ENCODE peak calls at places on chromosomes 11 and 22, in ten cellular contexts. Q, R, V, I, J, Y, F, L, N and G are unnamed samples.

GRCh38 chr11:12167098-12167999 is 57.0 kb downstream of the MICAL2 start:
- DNase-seq in J (peak; percentile 69), L (peak; percentile 96), Y (no peak), Q (peak; percentile 78), F (no peak), I (no peak), N (no peak), V (no peak), R (no peak), G (no peak)

GRCh38 chr11:59263225-59263894 is 50.6 kb upstream of the MPEG1 start:
- DNase-seq in V (no peak), R (no peak), L (no peak), F (peak; percentile 77), Q (no peak), J (no peak), N (peak; percentile 84), I (peak; percentile 26), Y (no peak), G (peak; percentile 68)

GRCh38 chr11:76282786-76283185 is 76.5 kb upstream of the WNT11 start:
- DNase-seq in R (no peak), Y (no peak), N (no peak), V (no peak), Q (no peak), F (no peak), I (no peak), J (no peak), L (no peak), G (no peak)

GRCh38 chr11:29280452-29280851 is 736.4 kb downstream of the KCNA4 start:
- DNase-seq in Q (no peak), L (peak; percentile 63), J (no peak), R (no peak), Y (no peak), V (no peak), N (no peak), F (no peak), I (no peak), G (no peak)

GRCh38 chr11:129248618-129249017 is 56.5 kb upstream of the ARHGAP32 start:
- DNase-seq in Q (no peak), L (peak; percentile 82), N (no peak), F (no peak), I (no peak), V (no peak), R (no peak), Y (no peak), J (no peak), G (no peak)

GRCh38 chr11:57646221-57646620 is 3.5 kb downstream of the YPEL4 start:
- DNase-seq in Y (no peak), J (no peak), Q (no peak), I (no peak), R (peak; percentile 65), V (no peak), N (no peak), F (no peak), L (no peak), G (no peak)

GRCh38 chr22:39123811-39124668 is 27.0 kb downstream of the APOBEC3H start:
- DNase-seq in N (no peak), Y (no peak), I (no peak), V (no peak), Q (no peak), R (no peak), L (no peak), F (no peak), J (no peak), G (no peak)

GRCh38 chr11:121191787-121192186 is 90.7 kb downstream of the TECTA start:
- DNase-seq in Y (no peak), I (no peak), F (no peak), R (no peak), V (no peak), J (no peak), N (no peak), L (no peak), Q (no peak), G (no peak)

GRCh38 chr11:59135648-59136461 is 6.8 kb upstream of the FAM111A start:
- DNase-seq in N (peak; percentile 94), R (peak; percentile 89), I (peak; percentile 60), L (peak; percentile 63), Y (peak; percentile 68), F (peak; percentile 91), J (peak; percentile 90), V (peak; percentile 80), Q (peak; percentile 40), G (peak; percentile 84)

GRCh38 chr11:2511421-2512369 is 66.9 kb downstream of the KCNQ1 start:
- DNase-seq in N (peak; percentile 92), R (peak; percentile 47), F (peak; percentile 63), Y (no peak), J (peak; percentile 65), I (no peak), Q (no peak), L (no peak), V (no peak), G (no peak)

GRCh38 chr11:108975641-108976071 is 310.8 kb downstream of the DDX10 start:
- DNase-seq in R (no peak), Y (no peak), I (no peak), F (no peak), V (no peak), J (no peak), Q (no peak), L (no peak), N (no peak), G (peak; percentile 27)

GRCh38 chr11:70730411-70730810 is 332.1 kb downstream of the CTTN start:
- DNase-seq in Y (no peak), Q (no peak), R (no peak), J (no peak), I (no peak), N (no peak), V (no peak), L (no peak), F (peak; percentile 50), G (no peak)
- H3K4me1 ChIP-seq in Y (no peaks in the 10 kb centered on the region), Q (no peaks in the 10 kb centered on the region), R (no peaks in the 10 kb centered on the region), J (no peaks in the 10 kb centered on the region), I (peaks cover 5% of the 10 kb centered on the region), N (no peaks in the 10 kb centered on the region), V (no peaks in the 10 kb centered on the region), L (no peaks in the 10 kb centered on the region), F (no peaks in the 10 kb centered on the region), G (no peaks in the 10 kb centered on the region)

DNA sequence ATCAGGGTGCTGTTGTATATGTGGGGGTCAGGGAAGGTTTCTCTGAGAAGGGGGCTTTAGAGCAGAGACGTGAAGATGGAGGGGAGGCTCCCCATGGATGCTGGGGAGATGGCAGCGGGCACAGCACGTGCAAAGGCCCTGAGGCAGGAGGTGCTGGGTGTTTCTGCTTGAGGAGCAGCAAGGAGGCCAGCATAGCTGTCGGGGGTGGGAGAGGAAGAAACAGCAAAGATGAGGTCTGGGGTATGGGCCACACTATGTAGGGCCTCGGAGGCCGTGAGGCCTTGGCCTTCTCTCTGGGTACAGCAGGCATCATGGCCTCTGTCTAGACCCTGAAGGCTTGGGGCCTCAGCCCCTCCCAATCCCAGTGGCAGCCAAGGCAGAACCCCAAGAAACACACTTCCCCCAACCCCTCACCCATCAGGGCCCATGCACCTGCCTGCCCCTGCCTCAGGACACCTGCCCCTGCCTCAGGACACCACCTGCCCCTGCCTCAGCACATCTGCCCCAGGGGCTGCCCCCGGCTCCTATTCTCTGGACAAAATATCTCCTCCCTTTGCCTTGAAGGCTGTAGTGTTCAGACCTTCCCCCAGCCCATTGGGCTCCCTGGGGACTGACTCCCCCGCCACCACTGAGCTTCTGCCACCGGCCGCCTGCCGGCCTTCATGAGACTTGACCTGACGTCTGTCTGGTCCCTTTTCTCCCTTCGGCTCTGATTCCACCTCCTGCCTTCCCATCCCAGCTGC is 6.2 kb downstream of the ALDH3B1 start:
- DNase-seq in V (no peak), L (no peak), R (no peak), F (no peak), Q (no peak), I (no peak), J (peak; percentile 59), Y (no peak), N (no peak), G (no peak)
- H3K4me1 ChIP-seq in V (peaks cover 31% of the 10 kb centered on the region), L (peaks cover 40% of the 10 kb centered on the region), R (peaks cover 63% of the 10 kb centered on the region), F (peaks cover 31% of the 10 kb centered on the region), Q (peaks cover 5% of the 10 kb centered on the region), I (peaks cover 12% of the 10 kb centered on the region), J (peaks cover 45% of the 10 kb centered on the region), Y (peaks cover 3% of the 10 kb centered on the region), N (peaks cover 40% of the 10 kb centered on the region), G (peaks cover 48% of the 10 kb centered on the region)

GRCh38 chr11:46560300-46561025 is 33.4 kb downstream of the AMBRA1 start:
- DNase-seq in N (no peak), V (peak; percentile 72), J (no peak), Q (no peak), L (peak; percentile 38), R (no peak), Y (no peak), I (no peak), F (no peak), G (no peak)

GRCh38 chr11:46559815-46560214 is 34.0 kb downstream of the AMBRA1 start:
- DNase-seq in Y (no peak), L (no peak), Q (no peak), N (no peak), F (no peak), R (no peak), V (no peak), I (no peak), J (no peak), G (no peak)

GRCh38 chr11:46562527-46562926 is 31.3 kb downstream of the AMBRA1 start:
- DNase-seq in I (no peak), N (no peak), Q (no peak), Y (no peak), F (no peak), L (no peak), J (no peak), V (no peak), R (no peak), G (no peak)

GRCh38 chr11:46565248-46565835 is 28.5 kb downstream of the AMBRA1 start:
- DNase-seq in Q (no peak), N (no peak), Y (no peak), R (no peak), V (no peak), F (no peak), L (no peak), J (no peak), I (no peak), G (no peak)

GRCh38 chr11:46564459-46564858 is 29.4 kb downstream of the AMBRA1 start:
- DNase-seq in I (no peak), Y (no peak), Q (no peak), L (peak; percentile 72), J (no peak), R (no peak), F (no peak), N (no peak), V (no peak), G (no peak)
- H3K4me1 ChIP-seq in I (no peaks in the 10 kb centered on the region), Y (peaks cover 3% of the 10 kb centered on the region), Q (peaks cover 25% of the 10 kb centered on the region), L (no peaks in the 10 kb centered on the region), J (peaks cover 8% of the 10 kb centered on the region), R (peaks cover 21% of the 10 kb centered on the region), F (peaks cover 2% of the 10 kb centered on the region), N (peaks cover 40% of the 10 kb centered on the region), V (peaks cover 15% of the 10 kb centered on the region), G (peaks cover 34% of the 10 kb centered on the region)

DNA sequence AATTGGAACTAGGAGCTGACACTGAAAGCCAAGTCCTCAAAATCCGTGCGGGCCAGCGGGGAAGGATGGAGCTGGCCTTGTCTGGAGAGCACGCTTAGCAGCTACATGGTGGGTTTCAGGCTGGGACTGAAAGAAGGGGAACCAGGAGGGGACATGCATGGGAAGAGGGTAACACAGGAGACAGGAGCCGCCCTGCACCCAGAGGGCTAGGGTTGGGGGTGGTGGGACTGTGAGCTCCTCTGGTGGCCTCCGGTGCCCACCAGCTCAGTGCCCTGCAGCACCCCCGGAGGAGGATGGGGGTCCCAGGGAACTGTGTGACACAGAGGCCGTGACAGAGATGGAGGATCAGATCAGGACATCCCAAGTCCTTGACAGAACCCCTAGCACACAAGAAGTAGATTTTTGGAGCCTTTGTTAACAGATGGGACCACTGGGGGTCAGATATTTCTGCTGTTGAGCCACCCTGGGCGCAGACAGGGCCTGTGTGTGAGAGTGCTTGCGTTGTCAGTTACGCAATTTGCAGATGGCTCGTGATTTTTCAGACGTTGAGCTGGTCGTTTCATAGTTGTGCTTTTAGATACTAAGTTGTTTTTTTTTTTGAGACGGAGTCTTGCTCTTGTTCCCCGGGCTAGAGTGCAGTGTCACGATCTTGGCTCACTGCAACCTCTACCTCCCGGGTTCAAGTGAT is 21.3 kb upstream of the GRAMD4 start:
- DNase-seq in Q (no peak), F (peak; percentile 64), V (no peak), I (no peak), N (no peak), J (no peak), Y (no peak), L (no peak), R (peak; percentile 65), G (no peak)
- H3K4me1 ChIP-seq in Q (peaks cover 17% of the 10 kb centered on the region), F (peaks cover 14% of the 10 kb centered on the region), V (no peaks in the 10 kb centered on the region), I (no peaks in the 10 kb centered on the region), N (peaks cover 35% of the 10 kb centered on the region), J (peaks cover 33% of the 10 kb centered on the region), Y (no peaks in the 10 kb centered on the region), L (no peaks in the 10 kb centered on the region), R (peaks cover 50% of the 10 kb centered on the region), G (peaks cover 33% of the 10 kb centered on the region)